ENCODE peak calls at places on chromosomes 1 and 21, in five cellular contexts. H is psoas muscle; W is breast epithelium; M is IMR-90; P is CD4-positive, CD25-positive, alpha-beta regulatory T cell. B is an unnamed sample.

GRCh38 chr1:230758705-230759354 is 11.6 kb downstream of the CAPN9 start:
- DNase-seq in H (no peak), W (no peak), M (no peak), P (no peak), B (no peak)

GRCh38 chr1:53470155-53470554 is 11.0 kb downstream of the DMRTB1 start:
- DNase-seq in H (peak), W (no peak), M (peak), P (no peak), B (peak)

GRCh38 chr1:20152599-20152930 is 13.4 kb downstream of the PLA2G2F start:
- DNase-seq in H (no peak), W (no peak), M (no peak), P (no peak), B (no peak)

GRCh38 chr21:42440187-42440792 is 36.6 kb downstream of the UBASH3A start:
- DNase-seq in H (no peak), W (no peak), M (no peak), P (no peak), B (no peak)

GRCh38 chr1:168265596-168265995 is 15.1 kb upstream of the TBX19 start:
- DNase-seq in H (no peak), W (no peak), M (no peak), P (no peak), B (no peak)

GRCh38 chr1:39819091-39819812 is 30.6 kb upstream of the BMP8B start:
- DNase-seq in H (no peak), W (no peak), M (no peak), P (no peak), B (no peak)

GRCh38 chr1:219575563-219575962 is 37.3 kb downstream of the ZC3H11B start:
- DNase-seq in H (no peak), W (no peak), M (no peak), P (no peak), B (no peak)

GRCh38 chr1:112938188-112938587 is 17.8 kb downstream of the SLC16A1 start:
- DNase-seq in H (no peak), W (no peak), M (peak), P (no peak), B (no peak)

GRCh38 chr1:174153085-174153824 is 6.1 kb upstream of the RABGAP1L start:
- DNase-seq in H (no peak), W (no peak), M (peak), P (peak), B (no peak)

GRCh38 chr1:85343213-85343611 is 66.8 kb upstream of the BCL10 start:
- DNase-seq in H (no peak), W (no peak), M (no peak), P (no peak), B (no peak)

GRCh38 chr1:51768971-51769601 is 109.4 kb downstream of the NRDC start:
- DNase-seq in H (no peak), W (no peak), M (peak), P (peak), B (no peak)

GRCh38 chr1:235280467-235280866 is 47.5 kb downstream of the ARID4B start:
- DNase-seq in H (no peak), W (no peak), M (no peak), P (no peak), B (no peak)

GRCh38 chr1:18407166-18408045 is 73.3 kb upstream of the KLHDC7A start:
- DNase-seq in H (no peak), W (no peak), M (no peak), P (no peak), B (no peak)

GRCh38 chr1:2335721-2336475 is 55.5 kb downstream of the MORN1 start:
- DNase-seq in H (no peak), W (peak), M (no peak), P (no peak), B (no peak)

GRCh38 chr1:228286505-228287417 is 78.9 kb downstream of the OBSCN start:
- DNase-seq in H (no peak), W (no peak), M (no peak), P (no peak), B (no peak)

GRCh38 chr21:41958886-41959563 is 5.2 kb upstream of the C2CD2 start:
- DNase-seq in H (peak), W (peak), M (no peak), P (no peak), B (no peak)

GRCh38 chr1:234899041-234899787 is 229.4 kb downstream of the TOMM20 start:
- DNase-seq in H (no peak), W (no peak), M (peak), P (no peak), B (peak)

GRCh38 chr1:168507271-168507670 is 36.5 kb downstream of the XCL2 start:
- DNase-seq in H (no peak), W (no peak), M (no peak), P (no peak), B (no peak)

GRCh38 chr1:59939393-59939792 is 12.8 kb upstream of the CYP2J2 start:
- DNase-seq in H (no peak), W (no peak), M (no peak), P (no peak), B (no peak)

GRCh38 chr1:166040223-166040622 is 126.6 kb downstream of the FAM78B start:
- DNase-seq in H (no peak), W (no peak), M (no peak), P (no peak), B (no peak)

GRCh38 chr21:42162831-42163510 is 56.0 kb upstream of the ABCG1 start:
- DNase-seq in H (no peak), W (no peak), M (no peak), P (no peak), B (no peak)

GRCh38 chr1:167223144-167224103 is 2.7 kb downstream of the POU2F1 start:
- DNase-seq in H (no peak), W (no peak), M (peak), P (no peak), B (no peak)

DNA sequence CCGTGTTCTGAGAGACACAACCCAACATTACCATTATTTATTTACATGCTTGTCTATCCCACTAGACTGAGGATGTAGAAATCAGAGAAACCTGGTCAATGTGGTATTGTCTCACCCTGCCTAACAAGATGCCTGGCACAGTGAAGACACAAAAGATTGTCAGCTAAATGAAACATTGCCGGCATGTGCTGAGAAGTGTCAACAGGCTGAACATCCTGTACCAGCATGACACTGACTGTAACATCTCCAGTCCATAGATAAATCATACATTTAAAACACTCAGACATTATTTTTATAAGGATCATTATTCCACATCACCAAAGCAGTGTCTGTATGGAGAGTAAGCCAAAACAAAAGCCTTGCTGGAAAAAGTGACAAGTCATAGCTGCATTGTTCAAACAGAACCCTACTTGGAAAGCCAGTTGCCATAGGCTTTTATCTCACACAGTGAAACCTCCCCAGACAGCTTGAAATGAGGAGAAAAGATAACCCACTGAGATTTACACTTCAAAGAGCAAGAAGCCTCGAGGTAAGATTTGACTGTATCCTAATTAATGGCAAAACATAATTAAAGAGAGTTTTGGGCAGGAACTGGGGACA is 72.2 kb downstream of the SIPA1L2 start:
- DNase-seq in H (no peak), W (no peak), M (no peak), P (no peak), B (no peak)
- H3K27ac ChIP-seq in H (no peak), W (no peak), M (no peak), P (no peak), B (peak)

GRCh38 chr1:12447301-12447700 is 170.7 kb downstream of the DHRS3 start:
- DNase-seq in H (no peak), W (peak), M (peak), P (no peak), B (no peak)
- H3K27ac ChIP-seq in H (peak), W (peak), M (peak), P (no peak), B (no peak)

GRCh38 chr1:22089134-22089571 is 36.6 kb downstream of the CDC42 start:
- DNase-seq in H (no peak), W (no peak), M (no peak), P (peak), B (no peak)
- H3K27ac ChIP-seq in H (peak), W (peak), M (peak), P (peak), B (peak)

GRCh38 chr1:14972107-14972506 is 181.4 kb upstream of the TMEM51 start:
- DNase-seq in H (no peak), W (no peak), M (no peak), P (no peak), B (no peak)

GRCh38 chr1:14970799-14971141 is 182.8 kb upstream of the TMEM51 start:
- DNase-seq in H (no peak), W (no peak), M (no peak), P (no peak), B (no peak)

GRCh38 chr1:14971201-14971600 is 182.3 kb upstream of the TMEM51 start:
- DNase-seq in H (no peak), W (no peak), M (no peak), P (no peak), B (no peak)

GRCh38 chr1:14969006-14969405 is 184.5 kb upstream of the TMEM51 start:
- DNase-seq in H (no peak), W (no peak), M (no peak), P (peak), B (no peak)

GRCh38 chr1:14970115-14970798 is 183.3 kb upstream of the TMEM51 start:
- DNase-seq in H (no peak), W (peak), M (peak), P (peak), B (peak)
- H3K27ac ChIP-seq in H (no peak), W (peak), M (no peak), P (no peak), B (no peak)

DNA sequence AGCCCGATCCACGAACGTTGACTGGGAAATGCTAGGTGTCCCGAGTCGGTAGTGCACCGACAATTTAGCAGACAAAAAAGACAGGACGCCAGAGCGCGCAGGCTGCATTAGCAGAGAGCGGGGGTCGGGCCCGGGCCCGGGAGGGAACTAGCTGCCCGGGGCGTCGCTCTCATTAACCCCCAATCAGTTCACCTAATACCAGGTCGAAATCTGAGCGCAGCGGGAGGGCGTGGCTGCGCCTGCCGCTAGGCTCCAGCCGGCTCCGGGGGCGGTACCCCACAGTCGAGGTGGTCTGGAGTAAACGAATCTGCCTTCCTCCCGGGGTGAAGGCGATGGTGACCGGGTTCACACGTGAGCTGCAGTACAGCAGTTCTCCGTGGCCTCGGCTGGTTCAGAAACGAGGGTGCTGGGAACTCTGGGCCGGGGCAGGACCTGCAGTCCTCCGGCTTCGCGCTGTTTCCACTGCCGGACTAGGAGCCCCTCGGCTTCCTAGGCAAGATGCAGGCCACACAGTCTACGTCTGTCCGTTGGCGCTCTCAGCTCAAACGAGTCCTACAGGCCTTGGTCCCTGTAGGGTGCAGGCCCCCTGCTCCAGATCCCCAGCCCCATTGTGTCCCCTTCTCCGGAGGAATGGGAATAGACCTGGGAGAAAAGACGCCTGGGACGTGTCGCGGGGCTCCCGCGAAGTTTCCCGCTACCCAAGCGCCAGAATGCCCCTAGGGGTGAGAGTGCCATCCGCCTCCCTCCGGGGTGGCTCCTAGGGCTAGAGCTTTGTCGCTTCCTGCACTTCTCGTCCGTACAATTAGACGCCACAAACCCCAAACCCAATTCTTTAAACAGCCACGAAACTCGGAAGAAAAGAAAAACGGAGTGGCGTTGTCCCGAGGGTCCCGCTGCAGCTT is 2.0 kb downstream of the GFI1 start:
- DNase-seq in H (peak), W (no peak), M (no peak), P (peak), B (no peak)
- H3K27ac ChIP-seq in H (no peak), W (no peak), M (no peak), P (peak), B (no peak)

B was measured in right atrium auricular region.